ENCODE peak calls at places on chromosomes 13 and 19, in six cellular contexts. J is activated T-cell treated with anti-CD3 and anti-CD28 coated beads, Interleukin-2, amount 50 U/mL, for 48 hours; W is kidney epithelial cell; F is HFFc6; O is left colon; R is DMS 273 treated with DMSO at 0.1 percent for 48 hours. I is an unnamed sample.

GRCh38 chr13:31945202-31945978 is 86.2 kb upstream of the FRY start:
- DNase-seq in W (peak), F (peak), O (peak), J (no peak), R (peak), I (peak)

GRCh38 chr13:106498158-106498557 is 37.3 kb downstream of the EFNB2 start:
- DNase-seq in W (no peak), F (no peak), O (no peak), R (no peak), J (no peak), I (no peak)

GRCh38 chr13:94369862-94370491 is 109.5 kb downstream of the DCT start:
- DNase-seq in F (no peak), O (no peak), R (no peak), J (no peak), W (no peak), I (peak)

GRCh38 chr13:25973576-25973975 is 78.2 kb downstream of the SHISA2 start:
- DNase-seq in R (no peak), W (no peak), F (no peak), J (peak), O (no peak), I (no peak)

GRCh38 chr13:113756441-113757097 is 2.5 kb upstream of the TMEM255B start:
- DNase-seq in O (no peak), R (no peak), J (no peak), W (no peak), F (no peak), I (no peak)

GRCh38 chr13:109233293-109233692 is 553.1 kb downstream of the IRS2 start:
- DNase-seq in J (no peak), F (no peak), W (no peak), O (no peak), R (no peak), I (no peak)

GRCh38 chr13:100811906-100812305 is 137.3 kb upstream of the TMTC4 start:
- DNase-seq in O (no peak), F (no peak), R (no peak), W (no peak), J (no peak), I (no peak)

GRCh38 chr13:53250272-53250875 is 221.8 kb downstream of the OLFM4 start:
- DNase-seq in W (peak), O (no peak), F (peak), J (no peak), R (peak), I (peak)

GRCh38 chr19:2495130-2495641 is 19.3 kb downstream of the GADD45B start:
- DNase-seq in R (no peak), O (peak), W (no peak), J (no peak), F (peak), I (peak)

GRCh38 chr19:43997631-43998290 is 5.0 kb upstream of the ZNF230 start:
- DNase-seq in F (no peak), W (no peak), J (no peak), O (no peak), R (no peak), I (peak)

GRCh38 chr19:35949131-35949530 is 13.0 kb downstream of the LRFN3 start:
- DNase-seq in O (no peak), W (no peak), J (no peak), R (no peak), F (no peak), I (no peak)

GRCh38 chr19:7083076-7083956 is 13.8 kb downstream of the ZNF557 start:
- DNase-seq in J (peak), O (no peak), R (no peak), W (no peak), F (peak), I (no peak)

GRCh38 chr19:51122112-51122981 is 2.4 kb upstream of the SIGLEC9 start:
- DNase-seq in O (no peak), J (no peak), W (no peak), F (no peak), R (no peak), I (no peak)

GRCh38 chr13:25868483-25868882 is 183.3 kb downstream of the SHISA2 start:
- DNase-seq in O (no peak), R (no peak), F (no peak), J (no peak), W (no peak), I (no peak)

GRCh38 chr13:94009696-94010095 is 469.8 kb downstream of the DCT start:
- DNase-seq in O (no peak), R (no peak), J (no peak), F (peak), W (no peak), I (no peak)

GRCh38 chr19:33229962-33230361 is 4.3 kb upstream of the SLC7A10 start:
- DNase-seq in J (no peak), O (no peak), R (no peak), W (no peak), F (no peak), I (no peak)

GRCh38 chr13:21663197-21663596 is 7.7 kb upstream of the FGF9 start:
- DNase-seq in J (no peak), O (no peak), F (no peak), W (no peak), R (no peak), I (no peak)

GRCh38 chr19:42175952-42176648 is 41.4 kb downstream of the DEDD2 start:
- DNase-seq in R (no peak), J (peak), F (no peak), W (no peak), O (peak), I (no peak)

GRCh38 chr13:47334173-47334572 is 437.3 kb upstream of the HTR2A start:
- DNase-seq in O (no peak), R (no peak), F (peak), J (no peak), W (peak), I (no peak)

GRCh38 chr19:7161292-7161691 is 91.8 kb downstream of the ZNF557 start:
- DNase-seq in F (no peak), W (no peak), R (no peak), J (no peak), O (no peak), I (no peak)

GRCh38 chr19:49556412-49557398 is 23.7 kb downstream of the NOSIP start:
- DNase-seq in R (no peak), W (no peak), J (peak), O (peak), F (no peak), I (no peak)

GRCh38 chr19:7883796-7884570 is 4.3 kb upstream of the LRRC8E start:
- DNase-seq in R (no peak), J (no peak), F (peak), O (no peak), W (no peak), I (no peak)

GRCh38 chr19:5149508-5149907 is 180.6 kb downstream of the KDM4B start:
- DNase-seq in W (no peak), R (no peak), J (no peak), F (no peak), O (no peak), I (no peak)

I was measured in heart right ventricle.